ENCODE peak calls at places on chromosomes 16 and 17, in six cellular contexts. Y is sciatic nerve; F is CD8-positive, alpha-beta T cell; L is Right ventricle myocardium inferior; H is WTC11; O is naive B cell. V is an unnamed sample.

GRCh38 chr16:4911831-4912422 is 25.0 kb downstream of the PPL start:
- ATAC-seq in Y (peak), F (no peak), L (no peak), H (no peak), O (no peak), V (peak)

GRCh38 chr17:76103274-76104139 is at the start of gene EXOC7:
- ATAC-seq in Y (peak), F (peak), L (peak), H (peak), O (peak), V (peak)

GRCh38 chr16:70410736-70411135 is 28.2 kb downstream of the ST3GAL2 start:
- ATAC-seq in Y (no peak), F (no peak), L (no peak), H (no peak), O (no peak), V (no peak)

GRCh38 chr17:70938311-70938710 is 769.0 kb downstream of the KCNJ2 start:
- ATAC-seq in Y (no peak), F (no peak), L (no peak), H (no peak), O (no peak), V (no peak)

GRCh38 chr16:88008835-88009234 is 57.6 kb downstream of the BANP start:
- ATAC-seq in Y (no peak), F (no peak), L (no peak), H (no peak), O (no peak), V (no peak)

GRCh38 chr16:48909231-48909630 is 299.3 kb upstream of the N4BP1 start:
- ATAC-seq in Y (no peak), F (no peak), L (no peak), H (no peak), O (no peak), V (no peak)

GRCh38 chr17:48754500-48755261 is 26.1 kb upstream of the HOXB13 start:
- ATAC-seq in Y (no peak), F (no peak), L (no peak), H (peak), O (no peak), V (no peak)

GRCh38 chr17:290121-290521 is 62.5 kb downstream of the RPH3AL start:
- ATAC-seq in Y (no peak), F (no peak), L (no peak), H (no peak), O (no peak), V (no peak)

GRCh38 chr17:32275060-32276042 is 9.7 kb downstream of the RHBDL3 start:
- ATAC-seq in Y (peak), F (no peak), L (no peak), H (peak), O (no peak), V (no peak)

GRCh38 chr16:719815-720506 is 985 bp upstream of the ANTKMT start:
- ATAC-seq in Y (peak), F (peak), L (no peak), H (no peak), O (peak), V (no peak)

GRCh38 chr17:57412520-57413096 is 156.3 kb downstream of the MSI2 start:
- ATAC-seq in Y (no peak), F (no peak), L (no peak), H (no peak), O (no peak), V (no peak)

GRCh38 chr17:15154618-15155017 is 110.5 kb downstream of the PMP22 start:
- ATAC-seq in Y (no peak), F (no peak), L (no peak), H (no peak), O (no peak), V (no peak)

GRCh38 chr17:65182233-65182632 is 45.1 kb downstream of the RGS9 start:
- ATAC-seq in Y (no peak), F (no peak), L (no peak), H (no peak), O (no peak), V (no peak)

GRCh38 chr17:67223924-67224323 is 21.1 kb downstream of the HELZ start:
- ATAC-seq in Y (no peak), F (peak), L (no peak), H (peak), O (peak), V (no peak)

GRCh38 chr17:80365983-80366382 is 49.0 kb upstream of the ENDOV start:
- ATAC-seq in Y (no peak), F (no peak), L (no peak), H (no peak), O (no peak), V (no peak)

GRCh38 chr17:17993366-17993765 is 20.7 kb downstream of the DRC3 start:
- ATAC-seq in Y (no peak), F (no peak), L (no peak), H (no peak), O (no peak), V (no peak)

GRCh38 chr17:48543854-48544355 is 1.0 kb downstream of the HOXB2 start:
- ATAC-seq in Y (peak), F (peak), L (peak), H (no peak), O (peak), V (no peak)

GRCh38 chr17:78532922-78533640 is 44.1 kb downstream of the DNAH17 start:
- ATAC-seq in Y (no peak), F (no peak), L (no peak), H (no peak), O (no peak), V (no peak)

GRCh38 chr17:38908676-38909181 is 16.7 kb upstream of the LASP1NB start:
- ATAC-seq in Y (no peak), F (no peak), L (no peak), H (peak), O (peak), V (peak)

GRCh38 chr16:6103561-6103960 is 1006.0 kb upstream of the EEF2KMT start:
- ATAC-seq in Y (no peak), F (no peak), L (no peak), H (no peak), O (no peak), V (no peak)

GRCh38 chr16:10767127-10767526 is 23.5 kb downstream of the NUBP1 start:
- ATAC-seq in Y (no peak), F (no peak), L (no peak), H (no peak), O (no peak), V (no peak)